ENCODE peak calls at places on chromosomes 7 and 10, in eight cellular contexts. U is stomach, S is breast epithelium, T is spleen, F is suprapubic skin, D is HCT116, P is endothelial cell of umbilical vein, E is transverse colon. H is an unnamed sample.

GRCh38 chr10:133114251-133114650 is 26.5 kb downstream of the ADGRA1 start:
- DNase-seq in U (no peak), S (no peak), T (peak; percentile 47), F (no peak), D (no peak), P (no peak), E (no peak), H (no peak)

GRCh38 chr7:51354897-51355296 is 38.3 kb upstream of the COBL start:
- DNase-seq in U (no peak), S (no peak), T (no peak), F (no peak), D (no peak), P (no peak), E (no peak), H (no peak)

GRCh38 chr10:52423369-52423768 is 109.3 kb downstream of the DKK1 start:
- DNase-seq in U (no peak), S (no peak), T (no peak), F (no peak), D (no peak), P (no peak), E (no peak), H (no peak)

GRCh38 chr7:48113270-48113669 is 24.2 kb downstream of the UPP1 start:
- DNase-seq in U (no peak), S (no peak), T (no peak), F (no peak), D (no peak), P (no peak), E (no peak), H (no peak)

GRCh38 chr10:58829839-58830238 is 317.2 kb downstream of the BICC1 start:
- DNase-seq in U (no peak), S (no peak), T (no peak), F (no peak), D (no peak), P (no peak), E (no peak), H (no peak)

GRCh38 chr10:93757766-93758509 is at the start of gene LGI1:
- DNase-seq in U (no peak), S (no peak), T (no peak), F (no peak), D (no peak), P (no peak), E (no peak), H (no peak)

GRCh38 chr10:55212051-55212450 is 411.0 kb upstream of the PCDH15 start:
- DNase-seq in U (no peak), S (no peak), T (no peak), F (no peak), D (no peak), P (no peak), E (no peak), H (no peak)

GRCh38 chr10:131759347-131759746 is 141.5 kb upstream of the PPP2R2D start:
- DNase-seq in U (no peak), S (no peak), T (no peak), F (no peak), D (no peak), P (no peak), E (no peak), H (no peak)

GRCh38 chr10:63766766-63767505 is 245.7 kb downstream of the REEP3 start:
- DNase-seq in U (no peak), S (no peak), T (no peak), F (no peak), D (no peak), P (peak; percentile 77), E (no peak), H (no peak)

GRCh38 chr10:19302117-19302516 is 253.5 kb downstream of the MALRD1 start:
- DNase-seq in U (no peak), S (no peak), T (no peak), F (no peak), D (no peak), P (no peak), E (no peak), H (no peak)

GRCh38 chr10:126042906-126043305 is 146.5 kb downstream of the FANK1 start:
- DNase-seq in U (no peak), S (no peak), T (no peak), F (no peak), D (no peak), P (no peak), E (no peak), H (no peak)

GRCh38 chr10:86247588-86247987 is 119.0 kb downstream of the GRID1 start:
- DNase-seq in U (no peak), S (no peak), T (peak; percentile 48), F (no peak), D (no peak), P (no peak), E (no peak), H (no peak)
- TF ChIP-seq CTCF in U (no peak), S (no peak), T (no peak), F (no peak), D (no peak), P (no peak), E (no peak), H (no peak)

DNA sequence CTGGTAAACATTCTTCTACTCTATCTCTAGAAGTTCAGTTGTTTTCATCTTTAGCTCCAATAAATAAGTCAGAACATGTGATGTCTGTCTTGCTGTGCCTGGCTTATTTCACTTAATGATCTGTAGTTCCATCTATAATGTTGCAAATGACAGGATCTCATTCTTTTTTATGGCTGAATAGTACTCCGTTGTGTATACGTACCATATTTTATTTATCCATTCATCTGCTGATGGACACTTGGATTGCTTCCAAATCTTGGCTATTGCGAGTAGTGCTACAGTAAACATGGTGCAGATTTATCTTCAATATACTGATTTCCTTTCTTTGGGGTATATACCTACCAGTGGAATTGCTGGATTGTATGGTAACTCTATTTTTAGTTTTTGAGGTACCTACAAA is 124.4 kb downstream of the ZNF33B start:
- DNase-seq in U (no peak), S (no peak), T (no peak), F (no peak), D (no peak), P (no peak), E (no peak), H (no peak)
- H3K9me3 ChIP-seq in U (peaks cover 100% of the 10 kb centered on the region), S (peaks cover 100% of the 10 kb centered on the region), T (peaks cover 87% of the 10 kb centered on the region), F (peaks cover 82% of the 10 kb centered on the region), D (peaks cover 12% of the 10 kb centered on the region), P (peaks cover 4% of the 10 kb centered on the region), E (peaks cover 84% of the 10 kb centered on the region), H (peaks cover 83% of the 10 kb centered on the region)

GRCh38 chr10:77611670-77612069 is 25.9 kb downstream of the KCNMA1 start:
- DNase-seq in U (no peak), S (no peak), T (no peak), F (no peak), D (no peak), P (no peak), E (no peak), H (no peak)

GRCh38 chr10:77616766-77617165 is 20.8 kb downstream of the KCNMA1 start:
- DNase-seq in U (no peak), S (no peak), T (no peak), F (no peak), D (no peak), P (no peak), E (no peak), H (no peak)

GRCh38 chr10:77614778-77615625 is 22.6 kb downstream of the KCNMA1 start:
- DNase-seq in U (no peak), S (no peak), T (no peak), F (no peak), D (no peak), P (no peak), E (no peak), H (no peak)

GRCh38 chr10:77609781-77610272 is 27.8 kb downstream of the KCNMA1 start:
- DNase-seq in U (no peak), S (no peak), T (no peak), F (no peak), D (no peak), P (no peak), E (no peak), H (no peak)

GRCh38 chr10:77613476-77614130 is 24.0 kb downstream of the KCNMA1 start:
- DNase-seq in U (no peak), S (no peak), T (no peak), F (no peak), D (no peak), P (no peak), E (no peak), H (no peak)
- TF ChIP-seq POLR2AphosphoS5 in U (no peak), S (no peak), T (no peak), F (no peak), D (no peak), P (no peak), E (no peak), H (no peak)

DNA sequence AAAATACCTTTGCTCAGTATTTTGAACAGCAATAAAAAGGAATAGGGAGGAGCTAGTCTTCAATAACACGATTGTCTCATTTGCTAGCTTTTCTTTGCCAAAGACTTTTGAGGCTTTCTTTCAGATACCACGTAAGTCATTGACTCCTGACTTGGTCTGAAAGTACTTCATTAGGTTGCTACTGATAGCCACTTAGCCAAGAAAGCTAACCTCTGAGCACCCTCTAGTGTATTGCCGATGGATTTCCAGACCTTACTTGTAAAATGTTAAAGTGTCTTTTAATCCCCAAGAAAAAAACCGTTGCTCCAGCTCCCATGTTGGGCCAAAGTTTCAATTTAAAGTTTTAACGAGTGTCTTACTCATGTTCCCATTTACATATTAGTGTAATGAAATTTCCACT is 63.4 kb upstream of the STRIP2 start:
- DNase-seq in U (no peak), S (no peak), T (no peak), F (no peak), D (no peak), P (no peak), E (no peak), H (no peak)
- TF ChIP-seq CTCF in U (no peak), S (no peak), T (no peak), F (no peak), D (no peak), P (no peak), E (no peak), H (no peak)

DNA sequence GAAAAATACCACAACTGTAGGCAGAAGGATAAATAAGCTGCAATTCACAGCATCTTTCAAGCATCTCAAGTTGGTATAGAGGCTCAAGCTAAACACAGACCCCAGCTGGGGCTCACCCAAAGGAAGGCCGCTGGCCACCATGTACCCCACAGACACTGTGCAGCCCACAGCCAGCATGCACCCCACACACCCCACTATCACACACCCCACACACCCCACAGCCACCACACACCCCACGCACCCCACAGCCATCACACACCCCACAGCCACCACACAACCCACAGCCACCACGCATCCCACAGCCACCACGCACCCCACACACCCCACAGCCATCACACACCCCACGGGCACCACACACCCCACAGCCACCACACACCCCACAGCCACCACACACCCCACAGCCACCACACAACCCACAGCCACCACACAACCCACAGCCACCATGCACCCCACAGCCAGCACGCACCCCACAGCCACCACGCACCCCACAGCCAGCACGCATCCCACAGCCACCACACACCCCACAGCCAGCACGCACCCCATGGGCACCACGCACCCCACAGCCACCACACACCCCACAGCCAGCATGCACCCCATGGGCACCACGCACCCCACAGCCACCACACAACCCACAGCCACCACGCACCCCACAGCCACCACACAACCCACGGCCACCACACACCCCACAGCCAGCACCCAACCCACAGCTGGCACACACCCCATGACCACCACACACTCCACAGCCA is 214.7 kb downstream of the DNAJB6 start:
- DNase-seq in U (no peak), S (no peak), T (peak; percentile 51), F (peak; percentile 47), D (no peak), P (no peak), E (no peak), H (no peak)
- H3K9me3 ChIP-seq in U (no peaks in the 10 kb centered on the region), S (no peaks in the 10 kb centered on the region), T (no peaks in the 10 kb centered on the region), F (no peaks in the 10 kb centered on the region), D (no peaks in the 10 kb centered on the region), P (no peaks in the 10 kb centered on the region), E (no peaks in the 10 kb centered on the region), H (no peaks in the 10 kb centered on the region)